ENCODE peak calls at places on chromosomes 2 and 18, in ten cellular contexts. S is ovary, W is K562, H is HCT116, D is A549, C is heart left ventricle, O is cardiac muscle cell, E is pancreas, G is hepatocyte, J is fibroblast of lung. N is an unnamed sample. For H3K4me1, the result is how much of the 10 kb centered on the place peaks cover.

GRCh38 chr2:164565345-164565744 is 55.9 kb downstream of the GRB14 start:
- DNase-seq in S (no peak), W (no peak), H (no peak), D (no peak), C (no peak), O (no peak), E (no peak), G (no peak), J (no peak), N (no peak)

GRCh38 chr18:74604774-74605173 is 7.1 kb downstream of the ZNF407 start:
- DNase-seq in S (no peak), W (no peak), H (no peak), D (no peak), C (no peak), O (peak), E (no peak), G (no peak), J (peak), N (no peak)

GRCh38 chr2:64153811-64154210 is 9.6 kb upstream of the PELI1 start:
- DNase-seq in S (no peak), W (peak), H (no peak), D (no peak), C (no peak), O (no peak), E (no peak), G (no peak), J (no peak), N (no peak)

GRCh38 chr18:73006331-73006730 is 138.5 kb upstream of the NETO1 start:
- DNase-seq in S (no peak), W (no peak), H (no peak), D (no peak), C (no peak), O (no peak), E (no peak), G (no peak), J (no peak), N (no peak)

GRCh38 chr2:36807223-36807886 is 110.8 kb downstream of the VIT start:
- DNase-seq in S (no peak), W (peak), H (no peak), D (no peak), C (no peak), O (peak), E (no peak), G (no peak), J (no peak), N (no peak)

GRCh38 chr2:179096090-179096489 is 46.2 kb upstream of the CCDC141 start:
- DNase-seq in S (no peak), W (no peak), H (no peak), D (no peak), C (no peak), O (no peak), E (no peak), G (no peak), J (no peak), N (no peak)

GRCh38 chr2:191927319-191927867 is 80.5 kb upstream of the CAVIN2 start:
- DNase-seq in S (peak), W (peak), H (peak), D (peak), C (peak), O (peak), E (peak), G (no peak), J (peak), N (no peak)

GRCh38 chr2:61465045-61465444 is 5.8 kb downstream of the USP34 start:
- DNase-seq in S (no peak), W (peak), H (no peak), D (no peak), C (no peak), O (no peak), E (no peak), G (no peak), J (no peak), N (no peak)

GRCh38 chr2:120684225-120684624 is 51.4 kb upstream of the GLI2 start:
- DNase-seq in S (no peak), W (no peak), H (no peak), D (no peak), C (no peak), O (peak), E (no peak), G (no peak), J (peak), N (no peak)

GRCh38 chr18:70464343-70465114 is 175.7 kb downstream of the SOCS6 start:
- DNase-seq in S (peak), W (peak), H (peak), D (peak), C (peak), O (peak), E (peak), G (peak), J (peak), N (peak)

GRCh38 chr2:234444888-234445287 is 52.0 kb downstream of the ARL4C start:
- DNase-seq in S (no peak), W (no peak), H (no peak), D (no peak), C (peak), O (peak), E (no peak), G (no peak), J (peak), N (no peak)

GRCh38 chr18:63683152-63683551 is 19.6 kb upstream of the SERPINB11 start:
- DNase-seq in S (no peak), W (no peak), H (no peak), D (peak), C (no peak), O (peak), E (no peak), G (peak), J (peak), N (peak)

GRCh38 chr2:218325566-218326160 is 31.0 kb upstream of the CATIP start:
- DNase-seq in S (no peak), W (no peak), H (no peak), D (no peak), C (no peak), O (no peak), E (no peak), G (no peak), J (no peak), N (no peak)

GRCh38 chr2:84494070-84494469 is 22.2 kb upstream of the DNAH6 start:
- DNase-seq in S (no peak), W (no peak), H (no peak), D (no peak), C (no peak), O (peak), E (no peak), G (no peak), J (no peak), N (no peak)

GRCh38 chr18:55318864-55319516 is 269.0 kb downstream of the TCF4 start:
- DNase-seq in S (no peak), W (no peak), H (no peak), D (no peak), C (no peak), O (peak), E (no peak), G (no peak), J (peak), N (no peak)

GRCh38 chr18:297936-298335 is 30.1 kb upstream of the THOC1 start:
- DNase-seq in S (no peak), W (no peak), H (no peak), D (no peak), C (no peak), O (no peak), E (no peak), G (no peak), J (no peak), N (no peak)

GRCh38 chr2:35741556-35741955 is 614.0 kb upstream of the CRIM1 start:
- DNase-seq in S (no peak), W (no peak), H (no peak), D (no peak), C (no peak), O (no peak), E (no peak), G (no peak), J (no peak), N (no peak)

GRCh38 chr18:22005191-22005824 is 164.1 kb upstream of the GATA6 start:
- DNase-seq in S (no peak), W (no peak), H (no peak), D (no peak), C (no peak), O (no peak), E (no peak), G (no peak), J (peak), N (no peak)

GRCh38 chr2:26582890-26583289 is 58.3 kb downstream of the CIB4 start:
- DNase-seq in S (no peak), W (no peak), H (no peak), D (no peak), C (no peak), O (no peak), E (no peak), G (no peak), J (no peak), N (no peak)

GRCh38 chr2:72276356-72276755 is 128.7 kb upstream of the CYP26B1 start:
- DNase-seq in S (no peak), W (no peak), H (no peak), D (no peak), C (no peak), O (no peak), E (no peak), G (no peak), J (no peak), N (no peak)

GRCh38 chr18:44816449-44816848 is 135.8 kb downstream of the SETBP1 start:
- DNase-seq in S (no peak), W (no peak), H (no peak), D (no peak), C (no peak), O (no peak), E (no peak), G (no peak), J (no peak), N (no peak)

GRCh38 chr2:3624059-3624794 is 29.3 kb downstream of the COLEC11 start:
- DNase-seq in S (peak), W (no peak), H (no peak), D (no peak), C (no peak), O (no peak), E (no peak), G (no peak), J (no peak), N (no peak)

GRCh38 chr2:71455741-71456569 is 2.6 kb downstream of the DYSF start:
- DNase-seq in S (no peak), W (no peak), H (no peak), D (no peak), C (peak), O (peak), E (no peak), G (no peak), J (no peak), N (peak)

GRCh38 chr18:11320981-11321380 is 171.6 kb upstream of the PIEZO2 start:
- DNase-seq in S (no peak), W (no peak), H (no peak), D (no peak), C (no peak), O (peak), E (no peak), G (no peak), J (peak), N (no peak)

GRCh38 chr18:8943900-8944870 is 158.3 kb upstream of the NDUFV2 start:
- DNase-seq in S (no peak), W (peak), H (no peak), D (no peak), C (no peak), O (peak), E (no peak), G (no peak), J (peak), N (no peak)

GRCh38 chr2:8677646-8678592 is 3.9 kb upstream of the ID2 start:
- DNase-seq in S (peak), W (peak), H (peak), D (no peak), C (peak), O (peak), E (peak), G (peak), J (peak), N (peak)

GRCh38 chr2:8676191-8676914 is 5.5 kb upstream of the ID2 start:
- DNase-seq in S (peak), W (no peak), H (no peak), D (no peak), C (peak), O (peak), E (peak), G (peak), J (peak), N (peak)

GRCh38 chr2:8678731-8679566 is 2.9 kb upstream of the ID2 start:
- DNase-seq in S (peak), W (peak), H (peak), D (peak), C (peak), O (peak), E (peak), G (peak), J (peak), N (peak)

GRCh38 chr2:8675543-8675942 is 6.3 kb upstream of the ID2 start:
- DNase-seq in S (no peak), W (no peak), H (no peak), D (no peak), C (peak), O (no peak), E (no peak), G (no peak), J (no peak), N (no peak)

DNA sequence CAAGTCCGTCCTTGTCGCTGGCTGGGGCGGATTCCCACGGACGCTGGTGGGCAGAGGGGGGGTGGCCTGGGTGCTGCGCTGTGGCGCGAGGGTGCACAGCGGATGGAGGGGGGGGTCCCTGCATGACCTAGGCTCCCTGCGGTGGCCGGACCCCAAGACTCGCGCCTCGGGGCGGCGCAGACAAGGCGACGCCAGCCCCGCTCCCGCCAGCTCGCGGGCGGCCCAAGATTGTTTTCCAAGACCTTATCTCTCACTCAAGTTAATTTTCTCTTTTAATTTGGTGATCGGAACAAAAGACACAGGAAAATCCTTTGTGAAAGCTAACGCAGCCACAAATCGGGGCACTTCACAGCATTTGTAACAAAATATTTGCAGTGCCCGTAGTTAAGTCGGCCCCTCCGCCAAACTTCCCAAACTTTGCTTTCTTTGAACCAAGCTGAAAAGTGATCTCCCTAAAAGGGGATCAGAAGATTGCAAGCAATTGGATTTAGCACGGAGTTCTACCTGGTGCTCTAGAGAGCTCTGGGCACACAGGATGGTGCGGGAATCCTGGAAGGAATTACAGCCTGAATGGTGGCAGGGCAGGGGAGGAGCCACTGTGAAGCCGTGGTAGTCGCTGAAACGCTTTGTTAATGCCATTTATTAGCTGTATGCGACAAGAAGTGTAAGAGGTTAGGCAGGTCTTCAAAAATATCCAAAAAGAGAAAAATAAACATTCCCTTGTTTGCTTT is 4.8 kb upstream of the ID2 start:
- DNase-seq in S (no peak), W (no peak), H (no peak), D (no peak), C (peak), O (no peak), E (no peak), G (peak), J (peak), N (peak)
- H3K4me3 ChIP-seq in S (peak), W (peak), H (peak), D (peak), C (peak), O (peak), E (no peak), G (peak), J (peak), N (peak)

DNA sequence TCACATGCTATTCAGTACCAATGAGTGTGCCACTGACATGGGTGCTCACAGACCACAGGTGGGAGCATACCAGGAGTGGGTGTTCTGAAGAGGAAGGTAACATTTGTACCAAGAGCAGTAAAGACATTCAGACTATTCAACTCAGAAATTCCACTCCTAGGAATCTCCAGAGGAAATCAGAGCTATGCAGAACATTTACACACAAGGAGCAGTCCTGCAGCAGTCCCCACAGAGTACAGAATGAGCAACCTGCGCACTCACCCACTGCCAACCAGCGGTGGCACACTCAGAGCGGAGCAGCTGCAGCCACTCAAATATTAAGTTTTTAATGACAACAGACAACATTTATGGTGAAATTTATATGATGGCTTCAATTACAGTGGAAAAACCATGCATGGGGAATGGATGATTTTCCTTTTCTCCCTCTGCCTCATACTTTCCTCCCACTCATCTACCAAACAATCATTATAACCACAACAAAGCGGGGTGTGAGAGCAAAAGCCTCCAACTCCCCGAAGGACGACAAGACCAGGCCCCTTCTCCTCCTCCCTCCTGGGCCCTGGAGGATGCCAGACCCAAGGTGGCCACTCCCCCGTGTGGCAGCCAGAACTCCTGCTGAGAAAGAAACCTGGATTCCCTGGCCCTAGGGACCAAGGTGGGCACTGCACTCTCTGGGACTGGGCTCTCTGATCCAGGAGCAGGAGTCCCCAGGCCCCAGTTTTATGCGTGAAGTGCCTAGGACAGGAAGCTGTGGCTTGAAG is 5.4 kb downstream of the HS6ST1 start:
- DNase-seq in S (no peak), W (no peak), H (peak), D (peak), C (no peak), O (peak), E (peak), G (peak), J (no peak), N (peak)
- TF ChIP-seq CTCF in S (peak), W (peak), H (peak), D (no peak), C (no peak), O (peak), E (no peak), G (peak), J (peak), N (peak)

GRCh38 chr2:102029952-102030351 is 38.2 kb downstream of the IL1R2 start:
- DNase-seq in S (no peak), W (no peak), H (no peak), D (no peak), C (no peak), O (no peak), E (no peak), G (no peak), J (no peak), N (no peak)

GRCh38 chr2:102029405-102029804 is 37.6 kb downstream of the IL1R2 start:
- DNase-seq in S (no peak), W (no peak), H (no peak), D (no peak), C (no peak), O (no peak), E (no peak), G (no peak), J (no peak), N (no peak)

GRCh38 chr2:102032368-102033027 is 40.7 kb downstream of the IL1R2 start:
- DNase-seq in S (no peak), W (no peak), H (no peak), D (no peak), C (no peak), O (no peak), E (no peak), G (no peak), J (peak), N (no peak)

GRCh38 chr2:102030502-102030854 is 38.7 kb downstream of the IL1R2 start:
- DNase-seq in S (no peak), W (no peak), H (no peak), D (no peak), C (no peak), O (no peak), E (no peak), G (no peak), J (no peak), N (no peak)

DNA sequence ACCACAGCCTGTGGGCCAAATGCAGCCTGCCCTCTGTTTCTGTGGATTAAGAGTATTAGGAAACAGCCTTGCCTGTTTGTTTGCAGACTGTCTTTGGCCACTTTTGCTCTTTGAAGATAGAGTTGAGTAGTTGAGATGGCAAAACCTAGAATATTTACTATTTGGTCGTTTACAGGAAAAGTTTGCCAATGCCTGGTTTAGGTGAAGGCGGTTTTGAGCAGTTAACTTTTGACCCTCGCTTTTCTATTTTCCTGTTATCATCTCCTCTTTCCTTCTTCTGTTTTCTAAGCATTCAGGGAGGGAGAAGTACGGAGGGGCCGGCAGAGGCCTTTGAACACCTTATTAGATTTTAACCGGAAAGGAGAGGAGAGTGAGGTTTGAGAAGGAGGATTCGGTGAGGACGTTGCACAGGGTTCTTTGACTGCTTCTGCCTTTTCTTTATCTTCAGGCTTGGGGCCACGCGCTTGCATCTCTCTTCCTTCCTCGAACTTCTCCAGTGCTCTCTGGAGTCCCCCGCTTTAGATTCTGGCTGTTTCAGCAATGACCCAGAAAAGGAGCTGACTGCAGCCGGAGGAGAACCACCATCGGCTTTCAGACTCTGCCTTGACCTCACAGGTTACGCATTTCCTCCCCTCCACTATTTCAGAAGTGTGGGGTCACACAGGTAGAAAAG is 39.2 kb downstream of the IL1R2 start:
- DNase-seq in S (no peak), W (no peak), H (no peak), D (no peak), C (no peak), O (no peak), E (no peak), G (no peak), J (no peak), N (no peak)
- H3K4me1 ChIP-seq in S (under half), W (under half), H (under half), D (under half), C (under half), O (under half), E (under half), G (under half), J (under half), N (under half)

DNA sequence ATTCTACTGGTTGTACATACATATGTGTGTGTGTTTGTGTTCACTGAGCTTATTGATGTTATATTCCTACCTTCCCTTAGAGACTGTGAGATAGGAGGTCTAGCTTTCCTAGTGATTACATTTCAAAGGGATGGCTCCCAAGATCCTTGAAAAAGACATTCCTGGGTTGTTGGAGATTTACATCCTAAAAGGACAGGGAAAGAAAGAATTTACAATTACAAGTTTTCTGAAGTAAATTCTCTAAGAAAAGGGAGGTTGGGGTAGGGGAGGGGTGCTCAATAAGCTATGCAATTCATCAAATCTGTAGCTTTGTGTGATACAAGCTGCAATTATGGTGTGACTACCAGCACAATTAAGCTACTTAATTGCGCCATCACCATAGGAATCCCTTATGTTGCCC is 284.3 kb downstream of the NUP35 start:
- DNase-seq in S (no peak), W (no peak), H (no peak), D (no peak), C (no peak), O (no peak), E (no peak), G (no peak), J (no peak), N (no peak)
- H3K4me3 ChIP-seq in S (no peak), W (no peak), H (no peak), D (no peak), C (no peak), O (no peak), E (no peak), G (no peak), J (no peak), N (no peak)

N was measured in Caco-2.